ENCODE peak calls at places on chromosomes 2 and 18, in seven cellular contexts. J is endothelial cell of umbilical vein, M is stomach, E is GM12878, C is K562, P is HCT116, I is esophagus muscularis mucosa. X is an unnamed sample.

GRCh38 chr2:230661072-230661957 is 51.3 kb upstream of the CAB39 start:
- DNase-seq in J (no peak), M (no peak), E (peak), C (no peak), P (no peak), I (no peak), X (no peak)

GRCh38 chr18:14914126-14914525 is 166.2 kb downstream of the ANKRD30B start:
- DNase-seq in J (no peak), M (no peak), E (no peak), C (no peak), P (no peak), I (peak), X (no peak)

GRCh38 chr2:113854970-113855740 is 34.7 kb upstream of the ACTR3 start:
- DNase-seq in J (no peak), M (no peak), E (no peak), C (no peak), P (no peak), I (no peak), X (peak)

GRCh38 chr2:214126135-214126534 is 284.7 kb upstream of the VWC2L start:
- DNase-seq in J (peak), M (no peak), E (no peak), C (no peak), P (peak), I (no peak), X (no peak)

GRCh38 chr18:73979742-73980141 is 167.9 kb downstream of the FBXO15 start:
- DNase-seq in J (no peak), M (no peak), E (no peak), C (no peak), P (no peak), I (peak), X (no peak)

GRCh38 chr18:77132369-77133050 is at the start of gene MBP:
- DNase-seq in J (no peak), M (peak), E (no peak), C (no peak), P (no peak), I (no peak), X (peak)

GRCh38 chr2:61006486-61007105 is 10.9 kb upstream of the PEX13 start:
- DNase-seq in J (no peak), M (no peak), E (no peak), C (no peak), P (no peak), I (no peak), X (no peak)

GRCh38 chr2:102677219-102678215 is 58.2 kb downstream of the SLC9A2 start:
- DNase-seq in J (no peak), M (no peak), E (no peak), C (no peak), P (no peak), I (no peak), X (no peak)

GRCh38 chr2:165640232-165640923 is 153.7 kb downstream of the GALNT3 start:
- DNase-seq in J (no peak), M (no peak), E (no peak), C (no peak), P (no peak), I (no peak), X (no peak)

GRCh38 chr2:19141234-19142004 is 217.0 kb downstream of the OSR1 start:
- DNase-seq in J (peak), M (no peak), E (no peak), C (no peak), P (no peak), I (no peak), X (no peak)

GRCh38 chr2:192195548-192196418 is 1.1 kb upstream of the TMEFF2 start:
- DNase-seq in J (peak), M (peak), E (no peak), C (peak), P (no peak), I (no peak), X (peak)

GRCh38 chr2:218224206-218224605 is 7.2 kb downstream of the ARPC2 start:
- DNase-seq in J (no peak), M (no peak), E (no peak), C (no peak), P (no peak), I (no peak), X (no peak)

GRCh38 chr2:7498927-7499489 is 581.8 kb downstream of the RNF144A start:
- DNase-seq in J (no peak), M (no peak), E (no peak), C (no peak), P (no peak), I (no peak), X (no peak)

GRCh38 chr2:217451634-217452033 is 551.2 kb downstream of the TNS1 start:
- DNase-seq in J (peak), M (no peak), E (no peak), C (no peak), P (no peak), I (no peak), X (no peak)

GRCh38 chr18:5527603-5528002 is 16.2 kb downstream of the EPB41L3 start:
- DNase-seq in J (peak), M (no peak), E (no peak), C (no peak), P (no peak), I (no peak), X (peak)

GRCh38 chr18:21163647-21164625 is 52.3 kb upstream of the ROCK1 start:
- DNase-seq in J (no peak), M (no peak), E (no peak), C (no peak), P (no peak), I (no peak), X (peak)

GRCh38 chr2:65353927-65354326 is 78.5 kb downstream of the SPRED2 start:
- DNase-seq in J (no peak), M (no peak), E (no peak), C (no peak), P (no peak), I (peak), X (no peak)

GRCh38 chr2:9519250-9519649 is 36.4 kb downstream of the ADAM17 start:
- DNase-seq in J (no peak), M (no peak), E (no peak), C (no peak), P (no peak), I (no peak), X (no peak)

GRCh38 chr2:29900971-29901633 is 20.3 kb downstream of the ALK start:
- DNase-seq in J (no peak), M (no peak), E (no peak), C (no peak), P (no peak), I (peak), X (no peak)

GRCh38 chr2:136377423-136378382 is 259.8 kb upstream of the CXCR4 start:
- DNase-seq in J (no peak), M (no peak), E (no peak), C (no peak), P (no peak), I (peak), X (no peak)

GRCh38 chr2:27955762-27956161 is 65.2 kb downstream of the BABAM2 start:
- DNase-seq in J (peak), M (no peak), E (no peak), C (no peak), P (no peak), I (no peak), X (no peak)

GRCh38 chr18:75116809-75117208 is 92.1 kb downstream of the PTGR3 start:
- DNase-seq in J (no peak), M (no peak), E (no peak), C (no peak), P (no peak), I (no peak), X (no peak)

GRCh38 chr18:48940854-48941531 is 9.8 kb downstream of the SMAD7 start:
- DNase-seq in J (peak), M (no peak), E (peak), C (no peak), P (no peak), I (no peak), X (no peak)

GRCh38 chr2:238727585-238728321 is 120.1 kb upstream of the TWIST2 start:
- DNase-seq in J (no peak), M (no peak), E (no peak), C (no peak), P (no peak), I (peak), X (no peak)
- TF ChIP-seq POLR2AphosphoS5 in J (no peak), M (peak), E (no peak), C (no peak), P (no peak), I (peak), X (no peak)

GRCh38 chr2:109208071-109208950 is 79.3 kb downstream of the SH3RF3 start:
- DNase-seq in J (no peak), M (no peak), E (no peak), C (no peak), P (no peak), I (no peak), X (no peak)
- TF ChIP-seq CTCF in J (no peak), M (no peak), E (peak), C (peak), P (peak), I (no peak), X (no peak)

DNA sequence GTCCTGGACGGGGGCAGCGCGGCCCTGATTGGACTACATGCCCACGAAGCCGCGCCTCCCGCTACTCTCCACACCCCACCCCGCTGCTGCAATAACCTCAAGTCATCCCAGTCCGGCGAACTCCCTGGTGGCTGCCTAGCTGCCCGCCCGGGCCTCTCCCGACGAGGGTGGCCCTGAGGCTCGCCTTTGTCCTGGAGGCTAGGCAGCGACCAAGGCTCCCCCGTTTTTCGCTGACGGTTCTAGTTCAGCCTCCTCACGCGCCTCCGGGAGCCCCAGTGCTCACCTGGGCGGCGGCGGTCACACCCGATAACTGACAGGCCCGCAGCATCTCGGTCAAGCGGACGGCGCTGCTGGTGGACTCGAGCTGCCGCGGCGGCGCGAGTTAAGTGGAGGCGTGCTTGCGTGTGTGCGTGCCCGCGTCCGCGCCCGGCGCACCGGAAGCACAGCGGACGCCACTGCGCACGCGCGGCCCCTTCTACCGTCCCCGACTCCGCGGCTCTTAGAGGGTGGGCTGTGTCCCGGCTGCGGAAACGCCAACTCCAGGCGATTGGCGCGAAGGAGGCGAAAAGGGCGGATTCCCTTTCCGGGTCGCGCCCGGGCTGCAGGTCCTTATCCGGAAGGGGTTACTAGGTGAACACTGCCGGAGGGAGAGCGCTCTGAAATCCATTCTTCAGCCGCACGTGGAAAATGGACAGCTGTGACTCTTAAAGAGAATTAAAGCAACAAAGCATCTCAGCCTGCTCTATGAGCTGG is at the start of gene IMMT:
- DNase-seq in J (peak), M (peak), E (peak), C (peak), P (peak), I (peak), X (peak)
- TF ChIP-seq POLR2A in J (peak), M (peak), E (peak), C (peak), P (peak), I (peak), X (peak)

GRCh38 chr2:199624958-199625357 is 167.2 kb upstream of the SATB2 start:
- DNase-seq in J (no peak), M (no peak), E (no peak), C (no peak), P (no peak), I (no peak), X (peak)
- TF ChIP-seq POLR2AphosphoS5 in J (no peak), M (no peak), E (no peak), C (no peak), P (no peak), I (no peak), X (no peak)

DNA sequence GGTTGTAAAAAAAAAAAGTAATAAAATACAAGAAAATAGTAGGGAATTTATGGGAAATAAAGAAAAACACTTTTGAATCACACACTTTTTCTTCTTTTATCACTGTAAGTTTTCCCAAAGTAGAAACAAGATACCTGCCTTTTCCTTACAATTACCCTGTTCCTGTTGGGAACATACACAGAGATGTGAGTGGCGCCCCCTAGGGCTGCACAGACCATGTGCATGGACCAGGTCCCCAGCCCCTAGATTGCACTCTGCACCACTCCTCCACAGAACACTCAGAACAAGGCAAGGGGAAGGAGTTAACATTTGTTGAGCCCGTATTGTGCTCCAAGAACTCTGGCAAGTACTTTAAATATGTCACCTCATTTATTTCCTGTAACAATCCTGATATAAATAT is 118.7 kb upstream of the NRP2 start:
- DNase-seq in J (no peak), M (no peak), E (no peak), C (peak), P (peak), I (no peak), X (no peak)
- TF ChIP-seq CTCF in J (peak), M (no peak), E (peak), C (peak), P (peak), I (no peak), X (peak)

DNA sequence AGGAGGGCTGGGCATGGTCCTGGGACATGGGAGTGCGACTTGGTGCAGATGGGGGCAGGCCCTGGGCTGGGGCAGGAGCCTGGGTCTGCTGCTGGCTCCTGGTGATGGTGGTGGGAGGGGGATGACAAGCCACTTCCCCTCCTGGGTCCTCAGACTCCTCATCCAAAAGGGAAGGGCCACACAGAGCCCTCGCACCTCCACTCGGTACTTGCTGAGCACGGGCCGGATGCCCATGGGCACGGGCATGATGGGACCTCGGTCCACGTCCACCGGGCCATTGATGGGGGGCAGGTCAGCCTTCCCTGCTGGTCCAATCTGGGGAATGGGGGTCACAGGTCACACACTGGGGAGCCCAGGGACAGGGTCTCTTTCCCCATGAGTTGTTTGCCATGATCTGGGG is 4.1 kb downstream of the OTOF start:
- DNase-seq in J (no peak), M (no peak), E (no peak), C (no peak), P (no peak), I (no peak), X (no peak)
- TF ChIP-seq POLR2A in J (no peak), M (no peak), E (no peak), C (no peak), P (no peak), I (no peak), X (no peak)

DNA sequence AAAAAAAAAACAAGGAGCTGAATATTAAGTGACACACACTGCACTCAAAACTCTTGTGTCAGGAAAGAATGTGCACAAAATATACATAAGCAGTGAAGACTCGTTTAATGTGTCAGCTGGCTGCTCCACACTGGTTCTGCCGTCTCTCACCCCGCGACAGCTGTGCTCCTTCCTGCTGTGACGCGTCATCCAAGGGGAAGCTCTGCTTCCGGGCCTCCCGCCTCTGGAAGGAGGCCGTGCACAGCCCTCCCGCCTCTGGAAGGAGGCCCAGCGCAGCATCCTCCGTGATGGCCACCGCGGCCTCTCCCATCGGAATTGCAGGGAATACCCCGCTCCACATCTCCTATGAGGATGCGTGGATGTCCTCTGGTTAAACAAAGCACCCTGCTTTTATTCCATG is 151.0 kb downstream of the HDAC4 start:
- DNase-seq in J (peak), M (peak), E (no peak), C (no peak), P (no peak), I (no peak), X (peak)
- TF ChIP-seq POLR2AphosphoS5 in J (peak), M (peak), E (no peak), C (no peak), P (peak), I (peak), X (peak)

GRCh38 chr2:111231532-111232252 is 111.0 kb downstream of the BCL2L11 start:
- DNase-seq in J (no peak), M (no peak), E (no peak), C (no peak), P (no peak), I (peak), X (no peak)
- TF ChIP-seq CTCF in J (no peak), M (no peak), E (no peak), C (no peak), P (no peak), I (no peak), X (no peak)

DNA sequence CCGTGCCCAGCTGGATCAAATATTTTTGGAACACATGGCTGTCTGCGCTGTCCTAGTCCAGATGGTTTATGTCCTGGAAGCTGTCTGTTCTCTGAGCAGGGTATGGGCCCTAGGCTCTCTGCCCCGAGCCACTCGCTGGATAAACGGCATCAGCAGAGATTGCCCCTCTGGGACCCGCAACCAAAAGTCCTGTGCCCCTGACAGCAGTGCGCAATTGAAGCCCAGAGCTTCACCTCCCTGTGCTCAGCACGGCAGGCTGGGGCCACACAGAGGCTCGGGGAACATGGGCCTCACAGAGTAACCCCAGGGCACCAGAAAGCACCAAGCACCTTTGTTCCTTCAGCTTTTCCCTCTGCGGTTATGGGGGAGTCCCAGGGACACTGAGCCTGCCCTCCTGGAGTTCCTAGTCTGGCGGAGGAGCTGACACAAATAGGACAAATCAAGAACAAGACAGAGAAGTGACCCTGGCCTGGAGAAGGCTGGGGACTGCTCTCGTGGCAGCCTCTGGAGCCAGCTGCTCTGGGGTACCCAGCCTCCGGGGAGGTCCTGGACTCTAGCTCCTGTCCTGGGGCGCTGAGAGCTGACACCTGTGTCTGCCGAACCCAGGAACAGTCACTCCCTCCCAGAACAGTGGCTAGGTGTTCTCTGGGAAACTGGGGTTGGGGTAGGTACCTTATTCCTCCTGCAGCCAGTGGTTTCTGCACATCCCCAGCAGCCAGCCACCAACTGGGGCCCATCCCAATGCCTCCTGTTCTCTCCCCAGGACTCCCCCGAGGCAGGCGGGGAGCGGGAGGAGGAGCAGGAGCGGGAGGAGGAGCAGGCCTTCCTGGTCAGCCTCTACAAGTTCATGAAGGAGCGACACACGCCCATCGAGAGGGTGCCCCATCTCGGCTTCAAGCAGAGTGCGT is 12.3 kb downstream of the ARID5A start:
- DNase-seq in J (no peak), M (no peak), E (no peak), C (no peak), P (no peak), I (no peak), X (no peak)
- TF ChIP-seq POLR2A in J (no peak), M (no peak), E (no peak), C (no peak), P (no peak), I (no peak), X (no peak)

GRCh38 chr2:160464996-160465395 is 28.6 kb downstream of the RBMS1 start:
- DNase-seq in J (no peak), M (no peak), E (no peak), C (no peak), P (no peak), I (no peak), X (no peak)
- TF ChIP-seq POLR2AphosphoS5 in J (no peak), M (no peak), E (no peak), C (no peak), P (no peak), I (no peak), X (no peak)

X was measured in upper lobe of left lung.